ENCODE peak calls at places on chromosomes 13 and 19, in ten cellular contexts. One of them, this sample, is unnamed.

GRCh38 chr19:32224371-32225244 is 120.8 kb upstream of the ZNF507 start:
- DNase-seq in renal cortical epithelial cell: peak
- DNase-seq in ELF-1: peak
- DNase-seq in iPS DF 19.7: no peak
- DNase-seq in HEK293T: peak
- DNase-seq in HTR-8/SVneo: peak
- DNase-seq in T-cell: peak
- DNase-seq in IMR-90: peak
- DNase-seq in GM12891: peak
- DNase-seq in ACHN: peak
- DNase-seq in this sample: no peak

GRCh38 chr13:93235258-93236015 is 8.8 kb downstream of the GPC6 start:
- DNase-seq in renal cortical epithelial cell: no peak
- DNase-seq in ELF-1: no peak
- DNase-seq in iPS DF 19.7: no peak
- DNase-seq in HEK293T: no peak
- DNase-seq in HTR-8/SVneo: no peak
- DNase-seq in T-cell: no peak
- DNase-seq in IMR-90: peak
- DNase-seq in GM12891: no peak
- DNase-seq in ACHN: no peak
- DNase-seq in this sample: no peak

GRCh38 chr13:113291997-113292862 is 4.8 kb upstream of the LAMP1 start:
- DNase-seq in renal cortical epithelial cell: no peak
- DNase-seq in ELF-1: peak
- DNase-seq in iPS DF 19.7: no peak
- DNase-seq in HEK293T: peak
- DNase-seq in HTR-8/SVneo: no peak
- DNase-seq in T-cell: no peak
- DNase-seq in IMR-90: peak
- DNase-seq in GM12891: no peak
- DNase-seq in ACHN: peak
- DNase-seq in this sample: no peak

GRCh38 chr19:42219812-42220750 is at the start of gene ZNF526:
- DNase-seq in renal cortical epithelial cell: peak
- DNase-seq in ELF-1: peak
- DNase-seq in iPS DF 19.7: peak
- DNase-seq in HEK293T: peak
- DNase-seq in HTR-8/SVneo: peak
- DNase-seq in T-cell: peak
- DNase-seq in IMR-90: peak
- DNase-seq in GM12891: peak
- DNase-seq in ACHN: peak
- DNase-seq in this sample: peak

GRCh38 chr13:106178816-106179215 is 356.6 kb downstream of the EFNB2 start:
- DNase-seq in renal cortical epithelial cell: no peak
- DNase-seq in ELF-1: no peak
- DNase-seq in iPS DF 19.7: no peak
- DNase-seq in HEK293T: no peak
- DNase-seq in HTR-8/SVneo: no peak
- DNase-seq in T-cell: no peak
- DNase-seq in IMR-90: no peak
- DNase-seq in GM12891: no peak
- DNase-seq in ACHN: no peak
- DNase-seq in this sample: no peak

GRCh38 chr19:35211545-35212230 is 16.9 kb downstream of the FAM187B start:
- DNase-seq in renal cortical epithelial cell: no peak
- DNase-seq in ELF-1: no peak
- DNase-seq in iPS DF 19.7: no peak
- DNase-seq in HEK293T: no peak
- DNase-seq in HTR-8/SVneo: no peak
- DNase-seq in T-cell: peak
- DNase-seq in IMR-90: no peak
- DNase-seq in GM12891: no peak
- DNase-seq in ACHN: no peak
- DNase-seq in this sample: no peak

GRCh38 chr19:42324655-42325307 is 654 bp upstream of the MEGF8 start:
- DNase-seq in renal cortical epithelial cell: no peak
- DNase-seq in ELF-1: no peak
- DNase-seq in iPS DF 19.7: no peak
- DNase-seq in HEK293T: no peak
- DNase-seq in HTR-8/SVneo: no peak
- DNase-seq in T-cell: no peak
- DNase-seq in IMR-90: no peak
- DNase-seq in GM12891: no peak
- DNase-seq in ACHN: no peak
- DNase-seq in this sample: no peak

GRCh38 chr13:68124437-68125086 is 894.4 kb upstream of the PCDH9 start:
- DNase-seq in renal cortical epithelial cell: no peak
- DNase-seq in ELF-1: no peak
- DNase-seq in iPS DF 19.7: no peak
- DNase-seq in HEK293T: no peak
- DNase-seq in HTR-8/SVneo: no peak
- DNase-seq in T-cell: no peak
- DNase-seq in IMR-90: no peak
- DNase-seq in GM12891: no peak
- DNase-seq in ACHN: no peak
- DNase-seq in this sample: no peak

GRCh38 chr13:43107780-43108179 is 84.4 kb downstream of the DNAJC15 start:
- DNase-seq in renal cortical epithelial cell: peak
- DNase-seq in ELF-1: no peak
- DNase-seq in iPS DF 19.7: no peak
- DNase-seq in HEK293T: no peak
- DNase-seq in HTR-8/SVneo: no peak
- DNase-seq in T-cell: no peak
- DNase-seq in IMR-90: peak
- DNase-seq in GM12891: no peak
- DNase-seq in ACHN: no peak
- DNase-seq in this sample: no peak

GRCh38 chr13:45398862-45399261 is 19.3 kb downstream of the SLC25A30 start:
- DNase-seq in renal cortical epithelial cell: no peak
- DNase-seq in ELF-1: no peak
- DNase-seq in iPS DF 19.7: no peak
- DNase-seq in HEK293T: no peak
- DNase-seq in HTR-8/SVneo: no peak
- DNase-seq in T-cell: peak
- DNase-seq in IMR-90: no peak
- DNase-seq in GM12891: no peak
- DNase-seq in ACHN: no peak
- DNase-seq in this sample: no peak

GRCh38 chr13:85408415-85408814 is 390.8 kb downstream of the SLITRK6 start:
- DNase-seq in renal cortical epithelial cell: no peak
- DNase-seq in ELF-1: no peak
- DNase-seq in iPS DF 19.7: no peak
- DNase-seq in HEK293T: no peak
- DNase-seq in HTR-8/SVneo: no peak
- DNase-seq in T-cell: no peak
- DNase-seq in IMR-90: no peak
- DNase-seq in GM12891: no peak
- DNase-seq in ACHN: no peak
- DNase-seq in this sample: no peak

GRCh38 chr13:91894311-91894710 is 495.9 kb downstream of the GPC5 start:
- DNase-seq in renal cortical epithelial cell: peak
- DNase-seq in ELF-1: no peak
- DNase-seq in iPS DF 19.7: no peak
- DNase-seq in HEK293T: no peak
- DNase-seq in HTR-8/SVneo: no peak
- DNase-seq in T-cell: no peak
- DNase-seq in IMR-90: no peak
- DNase-seq in GM12891: no peak
- DNase-seq in ACHN: no peak
- DNase-seq in this sample: no peak

GRCh38 chr13:106088094-106088493 is 447.4 kb downstream of the EFNB2 start:
- DNase-seq in renal cortical epithelial cell: peak
- DNase-seq in ELF-1: no peak
- DNase-seq in iPS DF 19.7: no peak
- DNase-seq in HEK293T: no peak
- DNase-seq in HTR-8/SVneo: no peak
- DNase-seq in T-cell: no peak
- DNase-seq in IMR-90: peak
- DNase-seq in GM12891: no peak
- DNase-seq in ACHN: peak
- DNase-seq in this sample: no peak

GRCh38 chr13:59356607-59357006 is 807.1 kb downstream of the DIAPH3 start:
- DNase-seq in renal cortical epithelial cell: no peak
- DNase-seq in ELF-1: no peak
- DNase-seq in iPS DF 19.7: no peak
- DNase-seq in HEK293T: no peak
- DNase-seq in HTR-8/SVneo: no peak
- DNase-seq in T-cell: no peak
- DNase-seq in IMR-90: peak
- DNase-seq in GM12891: no peak
- DNase-seq in ACHN: no peak
- DNase-seq in this sample: no peak

GRCh38 chr19:16899566-16900075 is 10.8 kb downstream of the F2RL3 start:
- DNase-seq in renal cortical epithelial cell: no peak
- DNase-seq in ELF-1: peak
- DNase-seq in iPS DF 19.7: no peak
- DNase-seq in HEK293T: peak
- DNase-seq in HTR-8/SVneo: peak
- DNase-seq in T-cell: no peak
- DNase-seq in IMR-90: no peak
- DNase-seq in GM12891: peak
- DNase-seq in ACHN: peak
- DNase-seq in this sample: peak

GRCh38 chr19:42150940-42151339 is 18.7 kb upstream of the POU2F2 start:
- DNase-seq in renal cortical epithelial cell: no peak
- DNase-seq in ELF-1: no peak
- DNase-seq in iPS DF 19.7: no peak
- DNase-seq in HEK293T: no peak
- DNase-seq in HTR-8/SVneo: no peak
- DNase-seq in T-cell: no peak
- DNase-seq in IMR-90: no peak
- DNase-seq in GM12891: no peak
- DNase-seq in ACHN: no peak
- DNase-seq in this sample: no peak

GRCh38 chr19:38371081-38371480 is 3.3 kb upstream of the PSMD8 start:
- DNase-seq in renal cortical epithelial cell: no peak
- DNase-seq in ELF-1: no peak
- DNase-seq in iPS DF 19.7: no peak
- DNase-seq in HEK293T: no peak
- DNase-seq in HTR-8/SVneo: no peak
- DNase-seq in T-cell: no peak
- DNase-seq in IMR-90: no peak
- DNase-seq in GM12891: no peak
- DNase-seq in ACHN: no peak
- DNase-seq in this sample: no peak

GRCh38 chr19:39308531-39309304 is 11.9 kb downstream of the LRFN1 start:
- DNase-seq in renal cortical epithelial cell: no peak
- DNase-seq in ELF-1: peak
- DNase-seq in iPS DF 19.7: no peak
- DNase-seq in HEK293T: no peak
- DNase-seq in HTR-8/SVneo: no peak
- DNase-seq in T-cell: no peak
- DNase-seq in IMR-90: no peak
- DNase-seq in GM12891: no peak
- DNase-seq in ACHN: no peak
- DNase-seq in this sample: no peak

GRCh38 chr19:45774765-45775164 is 5.7 kb upstream of the SIX5 start:
- DNase-seq in renal cortical epithelial cell: no peak
- DNase-seq in ELF-1: peak
- DNase-seq in iPS DF 19.7: peak
- DNase-seq in HEK293T: no peak
- DNase-seq in HTR-8/SVneo: no peak
- DNase-seq in T-cell: no peak
- DNase-seq in IMR-90: no peak
- DNase-seq in GM12891: no peak
- DNase-seq in ACHN: no peak
- DNase-seq in this sample: no peak

GRCh38 chr19:43316591-43317319 is 36.7 kb upstream of the CD177 start:
- DNase-seq in renal cortical epithelial cell: peak
- DNase-seq in ELF-1: peak
- DNase-seq in iPS DF 19.7: no peak
- DNase-seq in HEK293T: peak
- DNase-seq in HTR-8/SVneo: no peak
- DNase-seq in T-cell: no peak
- DNase-seq in IMR-90: peak
- DNase-seq in GM12891: no peak
- DNase-seq in ACHN: no peak
- DNase-seq in this sample: peak

This sample was measured in Panc1.